ENCODE peak calls at places on chromosomes 16 and 17, in five cellular contexts. One of them, this sample, is unnamed.

GRCh38 chr17:44998646-44999045 is 30.5 kb upstream of the C1QL1 start:
- DNase-seq in stimulated activated CD8-positive, alpha-beta memory T cell treated with anti-CD3 and anti-CD28 coated beads, Interleukin-4, amount 100 ng/mL, for 1 hour: no peak
- DNase-seq in Caki2: no peak
- DNase-seq in naive thymus-derived CD4-positive, alpha-beta T cell: no peak
- DNase-seq in coronary artery: no peak
- DNase-seq in this sample: no peak

GRCh38 chr17:42675348-42675983 is 1.3 kb downstream of the PLEKHH3 start:
- DNase-seq in stimulated activated CD8-positive, alpha-beta memory T cell treated with anti-CD3 and anti-CD28 coated beads, Interleukin-4, amount 100 ng/mL, for 1 hour: no peak
- DNase-seq in Caki2: no peak
- DNase-seq in naive thymus-derived CD4-positive, alpha-beta T cell: no peak
- DNase-seq in coronary artery: no peak
- DNase-seq in this sample: no peak

GRCh38 chr16:9251026-9251425 is 159.6 kb downstream of the HAPSTR1 start:
- DNase-seq in stimulated activated CD8-positive, alpha-beta memory T cell treated with anti-CD3 and anti-CD28 coated beads, Interleukin-4, amount 100 ng/mL, for 1 hour: no peak
- DNase-seq in Caki2: no peak
- DNase-seq in naive thymus-derived CD4-positive, alpha-beta T cell: no peak
- DNase-seq in coronary artery: no peak
- DNase-seq in this sample: no peak

GRCh38 chr17:77424585-77425344 is 284.0 kb downstream of the SEC14L1 start:
- DNase-seq in stimulated activated CD8-positive, alpha-beta memory T cell treated with anti-CD3 and anti-CD28 coated beads, Interleukin-4, amount 100 ng/mL, for 1 hour: no peak
- DNase-seq in Caki2: peak; percentile 50
- DNase-seq in naive thymus-derived CD4-positive, alpha-beta T cell: no peak
- DNase-seq in coronary artery: peak; percentile 88
- DNase-seq in this sample: peak; percentile 95

GRCh38 chr16:12303649-12304048 is 327.1 kb downstream of the SNX29 start:
- DNase-seq in stimulated activated CD8-positive, alpha-beta memory T cell treated with anti-CD3 and anti-CD28 coated beads, Interleukin-4, amount 100 ng/mL, for 1 hour: no peak
- DNase-seq in Caki2: no peak
- DNase-seq in naive thymus-derived CD4-positive, alpha-beta T cell: no peak
- DNase-seq in coronary artery: no peak
- DNase-seq in this sample: no peak

GRCh38 chr17:15965510-15965909 is 20.6 kb downstream of the ADORA2B start:
- DNase-seq in stimulated activated CD8-positive, alpha-beta memory T cell treated with anti-CD3 and anti-CD28 coated beads, Interleukin-4, amount 100 ng/mL, for 1 hour: no peak
- DNase-seq in Caki2: no peak
- DNase-seq in naive thymus-derived CD4-positive, alpha-beta T cell: no peak
- DNase-seq in coronary artery: no peak
- DNase-seq in this sample: peak; percentile 20

GRCh38 chr17:4301066-4301465 is 37.3 kb upstream of the ANKFY1 start:
- DNase-seq in stimulated activated CD8-positive, alpha-beta memory T cell treated with anti-CD3 and anti-CD28 coated beads, Interleukin-4, amount 100 ng/mL, for 1 hour: no peak
- DNase-seq in Caki2: no peak
- DNase-seq in naive thymus-derived CD4-positive, alpha-beta T cell: no peak
- DNase-seq in coronary artery: no peak
- DNase-seq in this sample: no peak

GRCh38 chr16:72847187-72848044 is 200.5 kb downstream of the ZFHX3 start:
- DNase-seq in stimulated activated CD8-positive, alpha-beta memory T cell treated with anti-CD3 and anti-CD28 coated beads, Interleukin-4, amount 100 ng/mL, for 1 hour: no peak
- DNase-seq in Caki2: peak; percentile 46
- DNase-seq in naive thymus-derived CD4-positive, alpha-beta T cell: no peak
- DNase-seq in coronary artery: peak; percentile 73
- DNase-seq in this sample: no peak

GRCh38 chr17:55433629-55434422 is 12.2 kb upstream of the MMD start:
- DNase-seq in stimulated activated CD8-positive, alpha-beta memory T cell treated with anti-CD3 and anti-CD28 coated beads, Interleukin-4, amount 100 ng/mL, for 1 hour: no peak
- DNase-seq in Caki2: peak; percentile 90
- DNase-seq in naive thymus-derived CD4-positive, alpha-beta T cell: no peak
- DNase-seq in coronary artery: no peak
- DNase-seq in this sample: no peak

GRCh38 chr16:74455619-74456289 is 34.5 kb upstream of the CLEC18B start:
- DNase-seq in stimulated activated CD8-positive, alpha-beta memory T cell treated with anti-CD3 and anti-CD28 coated beads, Interleukin-4, amount 100 ng/mL, for 1 hour: no peak
- DNase-seq in Caki2: no peak
- DNase-seq in naive thymus-derived CD4-positive, alpha-beta T cell: no peak
- DNase-seq in coronary artery: no peak
- DNase-seq in this sample: no peak

GRCh38 chr17:38357488-38358123 is 6.0 kb downstream of the SOCS7 start:
- DNase-seq in stimulated activated CD8-positive, alpha-beta memory T cell treated with anti-CD3 and anti-CD28 coated beads, Interleukin-4, amount 100 ng/mL, for 1 hour: no peak
- DNase-seq in Caki2: peak; percentile 69
- DNase-seq in naive thymus-derived CD4-positive, alpha-beta T cell: no peak
- DNase-seq in coronary artery: no peak
- DNase-seq in this sample: no peak

GRCh38 chr17:41775394-41776226 is 10.9 kb downstream of the JUP start:
- DNase-seq in stimulated activated CD8-positive, alpha-beta memory T cell treated with anti-CD3 and anti-CD28 coated beads, Interleukin-4, amount 100 ng/mL, for 1 hour: no peak
- DNase-seq in Caki2: no peak
- DNase-seq in naive thymus-derived CD4-positive, alpha-beta T cell: no peak
- DNase-seq in coronary artery: no peak
- DNase-seq in this sample: no peak

GRCh38 chr16:79018952-79019506 is 581.5 kb downstream of the MAF start:
- DNase-seq in stimulated activated CD8-positive, alpha-beta memory T cell treated with anti-CD3 and anti-CD28 coated beads, Interleukin-4, amount 100 ng/mL, for 1 hour: no peak
- DNase-seq in Caki2: no peak
- DNase-seq in naive thymus-derived CD4-positive, alpha-beta T cell: no peak
- DNase-seq in coronary artery: no peak
- DNase-seq in this sample: peak; percentile 45

GRCh38 chr16:57039148-57039812 is 49.9 kb downstream of the NLRC5 start:
- DNase-seq in stimulated activated CD8-positive, alpha-beta memory T cell treated with anti-CD3 and anti-CD28 coated beads, Interleukin-4, amount 100 ng/mL, for 1 hour: no peak
- DNase-seq in Caki2: no peak
- DNase-seq in naive thymus-derived CD4-positive, alpha-beta T cell: peak; percentile 43
- DNase-seq in coronary artery: no peak
- DNase-seq in this sample: no peak

GRCh38 chr16:1458336-1458976 is 14.1 kb upstream of the CCDC154 start:
- DNase-seq in stimulated activated CD8-positive, alpha-beta memory T cell treated with anti-CD3 and anti-CD28 coated beads, Interleukin-4, amount 100 ng/mL, for 1 hour: no peak
- DNase-seq in Caki2: no peak
- DNase-seq in naive thymus-derived CD4-positive, alpha-beta T cell: no peak
- DNase-seq in coronary artery: no peak
- DNase-seq in this sample: no peak

GRCh38 chr17:79092567-79092966 is 17.9 kb downstream of the ENGASE start:
- DNase-seq in stimulated activated CD8-positive, alpha-beta memory T cell treated with anti-CD3 and anti-CD28 coated beads, Interleukin-4, amount 100 ng/mL, for 1 hour: no peak
- DNase-seq in Caki2: no peak
- DNase-seq in naive thymus-derived CD4-positive, alpha-beta T cell: no peak
- DNase-seq in coronary artery: no peak
- DNase-seq in this sample: no peak

GRCh38 chr16:67425046-67425445 is 5.9 kb upstream of the HSD11B2 start:
- DNase-seq in stimulated activated CD8-positive, alpha-beta memory T cell treated with anti-CD3 and anti-CD28 coated beads, Interleukin-4, amount 100 ng/mL, for 1 hour: no peak
- DNase-seq in Caki2: no peak
- DNase-seq in naive thymus-derived CD4-positive, alpha-beta T cell: no peak
- DNase-seq in coronary artery: no peak
- DNase-seq in this sample: no peak

GRCh38 chr17:10612957-10613744 is 44.0 kb downstream of the MYH3 start:
- DNase-seq in stimulated activated CD8-positive, alpha-beta memory T cell treated with anti-CD3 and anti-CD28 coated beads, Interleukin-4, amount 100 ng/mL, for 1 hour: no peak
- DNase-seq in Caki2: no peak
- DNase-seq in naive thymus-derived CD4-positive, alpha-beta T cell: no peak
- DNase-seq in coronary artery: no peak
- DNase-seq in this sample: no peak

GRCh38 chr17:78322858-78323455 is 36.9 kb downstream of the SOCS3 start:
- DNase-seq in stimulated activated CD8-positive, alpha-beta memory T cell treated with anti-CD3 and anti-CD28 coated beads, Interleukin-4, amount 100 ng/mL, for 1 hour: no peak
- DNase-seq in Caki2: no peak
- DNase-seq in naive thymus-derived CD4-positive, alpha-beta T cell: no peak
- DNase-seq in coronary artery: peak; percentile 85
- DNase-seq in this sample: no peak

GRCh38 chr17:492015-492399 is 139.4 kb upstream of the RPH3AL start:
- DNase-seq in stimulated activated CD8-positive, alpha-beta memory T cell treated with anti-CD3 and anti-CD28 coated beads, Interleukin-4, amount 100 ng/mL, for 1 hour: no peak
- DNase-seq in Caki2: no peak
- DNase-seq in naive thymus-derived CD4-positive, alpha-beta T cell: no peak
- DNase-seq in coronary artery: no peak
- DNase-seq in this sample: no peak

GRCh38 chr17:2124391-2124790 is 69.5 kb downstream of the HIC1 start:
- DNase-seq in stimulated activated CD8-positive, alpha-beta memory T cell treated with anti-CD3 and anti-CD28 coated beads, Interleukin-4, amount 100 ng/mL, for 1 hour: no peak
- DNase-seq in Caki2: no peak
- DNase-seq in naive thymus-derived CD4-positive, alpha-beta T cell: no peak
- DNase-seq in coronary artery: no peak
- DNase-seq in this sample: no peak

GRCh38 chr17:82449883-82450356 is 632 bp downstream of the CYBC1 start:
- DNase-seq in stimulated activated CD8-positive, alpha-beta memory T cell treated with anti-CD3 and anti-CD28 coated beads, Interleukin-4, amount 100 ng/mL, for 1 hour: peak; percentile 15
- DNase-seq in Caki2: no peak
- DNase-seq in naive thymus-derived CD4-positive, alpha-beta T cell: peak; percentile 24
- DNase-seq in coronary artery: no peak
- DNase-seq in this sample: no peak

GRCh38 chr17:64947146-64947545 is 27.9 kb upstream of the LRRC37A3 start:
- DNase-seq in stimulated activated CD8-positive, alpha-beta memory T cell treated with anti-CD3 and anti-CD28 coated beads, Interleukin-4, amount 100 ng/mL, for 1 hour: no peak
- DNase-seq in Caki2: no peak
- DNase-seq in naive thymus-derived CD4-positive, alpha-beta T cell: no peak
- DNase-seq in coronary artery: no peak
- DNase-seq in this sample: no peak

This sample was measured in mesenteric fat pad.